ENCODE peak calls at places on chromosomes 5 and 9, in four cellular contexts. One of them, this sample, is unnamed.
A peak's percentile ranks its signal among the peaks of the same experiment; 100 is the strongest.

GRCh38 chr5:72673623-72674022 is 142.8 kb upstream of the TNPO1 start:
- DNase-seq in RWPE2: no peak
- DNase-seq in mesothelial cell of epicardium: no peak
- DNase-seq in HFF-Myc: no peak
- DNase-seq in this sample: no peak

GRCh38 chr5:116528519-116529234 is 45.9 kb downstream of the SEMA6A start:
- DNase-seq in RWPE2: no peak
- DNase-seq in mesothelial cell of epicardium: no peak
- DNase-seq in HFF-Myc: no peak
- DNase-seq in this sample: no peak

GRCh38 chr5:13745508-13745907 is 199.0 kb downstream of the DNAH5 start:
- DNase-seq in RWPE2: no peak
- DNase-seq in mesothelial cell of epicardium: no peak
- DNase-seq in HFF-Myc: no peak
- DNase-seq in this sample: no peak

GRCh38 chr5:89728750-89729149 is 680.8 kb downstream of the CETN3 start:
- DNase-seq in RWPE2: no peak
- DNase-seq in mesothelial cell of epicardium: no peak
- DNase-seq in HFF-Myc: no peak
- DNase-seq in this sample: no peak

GRCh38 chr5:156850206-156850751 is at the start of gene PPP1R2B:
- DNase-seq in RWPE2: no peak
- DNase-seq in mesothelial cell of epicardium: no peak
- DNase-seq in HFF-Myc: no peak
- DNase-seq in this sample: no peak

GRCh38 chr9:93325307-93326035 is 126.0 kb upstream of the FAM120A start:
- DNase-seq in RWPE2: peak; percentile 37
- DNase-seq in mesothelial cell of epicardium: no peak
- DNase-seq in HFF-Myc: no peak
- DNase-seq in this sample: no peak

GRCh38 chr5:34957299-34957698 is 27.9 kb downstream of the DNAJC21 start:
- DNase-seq in RWPE2: no peak
- DNase-seq in mesothelial cell of epicardium: no peak
- DNase-seq in HFF-Myc: no peak
- DNase-seq in this sample: no peak

GRCh38 chr9:104911029-104911607 is 16.8 kb downstream of the ABCA1 start:
- DNase-seq in RWPE2: no peak
- DNase-seq in mesothelial cell of epicardium: no peak
- DNase-seq in HFF-Myc: no peak
- DNase-seq in this sample: no peak

GRCh38 chr5:41772785-41773442 is 97.3 kb downstream of the OXCT1 start:
- DNase-seq in RWPE2: no peak
- DNase-seq in mesothelial cell of epicardium: no peak
- DNase-seq in HFF-Myc: no peak
- DNase-seq in this sample: no peak

GRCh38 chr9:93594041-93594756 is 17.8 kb downstream of the PHF2 start:
- DNase-seq in RWPE2: no peak
- DNase-seq in mesothelial cell of epicardium: no peak
- DNase-seq in HFF-Myc: no peak
- DNase-seq in this sample: no peak

GRCh38 chr5:60541980-60542379 is 158.0 kb downstream of the DEPDC1B start:
- DNase-seq in RWPE2: no peak
- DNase-seq in mesothelial cell of epicardium: no peak
- DNase-seq in HFF-Myc: no peak
- DNase-seq in this sample: no peak

GRCh38 chr5:94153736-94154450 is 412.5 kb upstream of the POU5F2 start:
- DNase-seq in RWPE2: no peak
- DNase-seq in mesothelial cell of epicardium: no peak
- DNase-seq in HFF-Myc: no peak
- DNase-seq in this sample: no peak

GRCh38 chr5:172482156-172483020 is 28.1 kb upstream of the SH3PXD2B start:
- DNase-seq in RWPE2: no peak
- DNase-seq in mesothelial cell of epicardium: no peak
- DNase-seq in HFF-Myc: no peak
- DNase-seq in this sample: no peak

GRCh38 chr5:153425914-153426313 is 64.6 kb upstream of the GRIA1 start:
- DNase-seq in RWPE2: no peak
- DNase-seq in mesothelial cell of epicardium: no peak
- DNase-seq in HFF-Myc: no peak
- DNase-seq in this sample: no peak

GRCh38 chr5:170386743-170387142 is 2.4 kb downstream of the KCNMB1 start:
- DNase-seq in RWPE2: no peak
- DNase-seq in mesothelial cell of epicardium: no peak
- DNase-seq in HFF-Myc: no peak
- DNase-seq in this sample: no peak

GRCh38 chr5:171630047-171630669 is 155.5 kb upstream of the SMIM23 start:
- DNase-seq in RWPE2: no peak
- DNase-seq in mesothelial cell of epicardium: peak; percentile 47
- DNase-seq in HFF-Myc: no peak
- DNase-seq in this sample: peak; percentile 70

GRCh38 chr5:172559004-172559932 is 81.8 kb upstream of the NEURL1B start:
- DNase-seq in RWPE2: no peak
- DNase-seq in mesothelial cell of epicardium: peak; percentile 55
- DNase-seq in HFF-Myc: peak; percentile 45
- DNase-seq in this sample: peak; percentile 73

DNA sequence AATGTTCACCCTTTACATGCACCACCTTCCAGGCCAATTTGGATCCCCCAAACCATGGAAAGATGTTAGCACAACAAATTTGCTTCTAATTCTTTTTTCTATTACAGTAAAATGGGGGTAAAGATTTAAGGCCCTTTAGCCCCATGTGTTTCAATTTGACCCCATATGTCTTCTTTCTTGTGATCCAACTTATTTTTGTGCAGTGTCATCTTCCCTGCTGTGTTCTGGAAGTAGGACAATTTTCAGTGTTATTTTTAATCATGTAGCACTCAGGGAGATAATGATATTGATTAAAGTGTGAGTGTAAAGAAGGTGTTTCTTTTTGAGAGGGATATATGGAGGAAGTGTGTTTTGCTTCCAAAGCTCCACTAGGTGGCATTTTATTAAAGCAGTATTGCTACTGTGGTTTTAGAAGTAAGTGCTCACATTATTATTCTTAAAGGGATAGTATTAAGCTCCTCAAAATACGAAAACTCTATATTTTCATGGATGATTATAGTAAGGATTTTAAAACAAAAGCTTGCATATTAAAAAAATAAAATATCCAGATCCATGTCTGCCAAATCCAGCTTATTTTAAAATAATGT is 118.7 kb upstream of the ATP10B start:
- DNase-seq in RWPE2: no peak
- DNase-seq in mesothelial cell of epicardium: no peak
- DNase-seq in HFF-Myc: no peak
- DNase-seq in this sample: no peak
- TF ChIP-seq CTCF in RWPE2: peak; percentile 60
- TF ChIP-seq CTCF in mesothelial cell of epicardium: no peak
- TF ChIP-seq CTCF in HFF-Myc: no peak
- TF ChIP-seq CTCF in this sample: no peak

DNA sequence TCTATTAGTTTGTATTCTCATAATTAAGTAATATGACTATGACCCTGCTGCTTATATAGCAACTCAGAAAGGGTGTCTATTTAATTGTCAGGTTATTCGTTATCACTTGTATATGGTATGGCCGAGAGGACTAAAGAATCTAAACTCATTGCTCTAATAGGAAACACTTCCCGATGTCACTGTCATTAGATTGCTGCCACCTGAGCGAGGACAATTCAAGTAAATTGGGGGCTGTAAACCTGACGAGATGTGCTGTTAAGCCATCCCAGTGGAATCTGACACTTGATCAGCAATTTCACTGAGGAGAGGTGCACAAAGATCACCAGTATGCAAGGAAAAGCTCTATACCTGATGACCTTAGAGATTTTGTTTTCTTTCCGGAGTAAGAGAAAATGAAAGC is 1319.3 kb downstream of the MAT2B start:
- DNase-seq in RWPE2: no peak
- DNase-seq in mesothelial cell of epicardium: no peak
- DNase-seq in HFF-Myc: no peak
- DNase-seq in this sample: no peak
- TF ChIP-seq CTCF in RWPE2: no peak
- TF ChIP-seq CTCF in mesothelial cell of epicardium: no peak
- TF ChIP-seq CTCF in HFF-Myc: no peak
- TF ChIP-seq CTCF in this sample: no peak

DNA sequence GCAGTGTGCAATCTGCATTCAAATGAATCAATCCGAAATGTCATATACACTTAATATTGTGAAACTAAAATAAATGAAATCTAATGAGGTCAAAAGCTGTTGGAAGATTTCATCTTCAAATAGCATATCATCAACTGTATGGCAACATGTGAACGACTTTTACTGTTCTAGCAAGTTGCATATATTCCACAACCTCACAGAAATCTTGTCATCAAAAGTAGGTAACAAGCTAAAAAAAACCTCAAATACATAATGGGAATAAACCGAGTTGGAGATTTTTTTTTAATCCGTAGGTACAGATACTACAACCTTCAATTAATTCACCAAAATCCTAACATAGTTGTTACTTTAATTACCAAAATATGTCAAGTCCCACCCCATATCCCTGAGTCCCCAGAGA is 1.1 kb downstream of the PTBP3 start:
- DNase-seq in RWPE2: no peak
- DNase-seq in mesothelial cell of epicardium: no peak
- DNase-seq in HFF-Myc: no peak
- DNase-seq in this sample: no peak
- TF ChIP-seq CTCF in RWPE2: no peak
- TF ChIP-seq CTCF in mesothelial cell of epicardium: no peak
- TF ChIP-seq CTCF in HFF-Myc: no peak
- TF ChIP-seq CTCF in this sample: no peak

GRCh38 chr9:84669293-84670105 is at the start of gene NTRK2:
- DNase-seq in RWPE2: no peak
- DNase-seq in mesothelial cell of epicardium: peak; percentile 22
- DNase-seq in HFF-Myc: no peak
- DNase-seq in this sample: peak; percentile 16
- TF ChIP-seq CTCF in RWPE2: peak; percentile 24
- TF ChIP-seq CTCF in mesothelial cell of epicardium: peak; percentile 60
- TF ChIP-seq CTCF in HFF-Myc: no peak
- TF ChIP-seq CTCF in this sample: no peak